ENCODE peak calls at places on chromosomes 13 and 19, in nine cellular contexts. Y is adrenal gland, O is AG04450, N is OCI-LY7, M is lower lobe of right lung, Z is cardiac muscle cell, B is uterus, C is PC-9, A is ovary. E is an unnamed sample. For H3K9me3, the result is how much of the 10 kb centered on the place peaks cover.

GRCh38 chr13:21557995-21558394 is 46.0 kb downstream of the MICU2 start:
- DNase-seq in Y (no peak), O (no peak), N (peak), M (no peak), Z (peak), B (no peak), C (no peak), A (no peak), E (no peak)

GRCh38 chr13:48600374-48601364 is 53.1 kb upstream of the CYSLTR2 start:
- DNase-seq in Y (peak), O (peak), N (no peak), M (no peak), Z (peak), B (no peak), C (no peak), A (no peak), E (no peak)

GRCh38 chr13:42330991-42331390 is 59.0 kb downstream of the AKAP11 start:
- DNase-seq in Y (no peak), O (no peak), N (no peak), M (no peak), Z (no peak), B (no peak), C (no peak), A (no peak), E (no peak)

GRCh38 chr19:42126565-42126964 is 5.7 kb downstream of the POU2F2 start:
- DNase-seq in Y (no peak), O (no peak), N (no peak), M (no peak), Z (no peak), B (no peak), C (no peak), A (no peak), E (no peak)

GRCh38 chr13:74117207-74117705 is 16.9 kb downstream of the KLF12 start:
- DNase-seq in Y (no peak), O (no peak), N (no peak), M (no peak), Z (no peak), B (no peak), C (no peak), A (no peak), E (no peak)

GRCh38 chr13:73171242-73171641 is 112.4 kb downstream of the KLF5 start:
- DNase-seq in Y (no peak), O (no peak), N (no peak), M (no peak), Z (no peak), B (no peak), C (no peak), A (no peak), E (no peak)

GRCh38 chr13:42043676-42044075 is 4.8 kb upstream of the DGKH start:
- DNase-seq in Y (no peak), O (no peak), N (no peak), M (no peak), Z (no peak), B (no peak), C (no peak), A (no peak), E (no peak)

GRCh38 chr13:52103386-52103785 is 25.5 kb downstream of the NEK5 start:
- DNase-seq in Y (no peak), O (no peak), N (no peak), M (no peak), Z (no peak), B (no peak), C (no peak), A (no peak), E (no peak)

GRCh38 chr13:54232700-54233099 is 1204.1 kb downstream of the OLFM4 start:
- DNase-seq in Y (no peak), O (no peak), N (no peak), M (no peak), Z (no peak), B (no peak), C (no peak), A (no peak), E (no peak)

GRCh38 chr13:111361046-111361872 is 40.8 kb downstream of the TEX29 start:
- DNase-seq in Y (no peak), O (no peak), N (no peak), M (no peak), Z (no peak), B (no peak), C (no peak), A (no peak), E (no peak)

GRCh38 chr13:108895220-108895704 is 265.9 kb downstream of the MYO16 start:
- DNase-seq in Y (no peak), O (no peak), N (peak), M (no peak), Z (peak), B (no peak), C (no peak), A (no peak), E (no peak)

GRCh38 chr13:41533676-41534075 is 76.3 kb downstream of the RGCC start:
- DNase-seq in Y (no peak), O (no peak), N (no peak), M (no peak), Z (peak), B (no peak), C (no peak), A (no peak), E (no peak)

GRCh38 chr19:20513179-20513934 is 52.2 kb downstream of the ZNF737 start:
- DNase-seq in Y (no peak), O (no peak), N (no peak), M (no peak), Z (no peak), B (no peak), C (peak), A (no peak), E (no peak)

GRCh38 chr19:46717716-46718143 is 816 bp upstream of the PRKD2 start:
- DNase-seq in Y (no peak), O (no peak), N (peak), M (no peak), Z (no peak), B (no peak), C (no peak), A (no peak), E (no peak)

GRCh38 chr19:13006431-13007281 is 11.4 kb downstream of the NFIX start:
- DNase-seq in Y (no peak), O (no peak), N (no peak), M (no peak), Z (no peak), B (peak), C (no peak), A (peak), E (no peak)

GRCh38 chr13:48506092-48506701 is 26.7 kb downstream of the RCBTB2 start:
- DNase-seq in Y (no peak), O (no peak), N (no peak), M (no peak), Z (no peak), B (no peak), C (no peak), A (no peak), E (no peak)

GRCh38 chr19:5790573-5791520 is at the start of gene DUS3L:
- DNase-seq in Y (peak), O (peak), N (peak), M (peak), Z (peak), B (peak), C (peak), A (peak), E (no peak)

GRCh38 chr19:50534478-50534877 is 20.8 kb upstream of the ASPDH start:
- DNase-seq in Y (no peak), O (no peak), N (no peak), M (no peak), Z (no peak), B (no peak), C (no peak), A (no peak), E (no peak)

GRCh38 chr19:47232422-47233211 is 1.6 kb upstream of the BBC3 start:
- DNase-seq in Y (no peak), O (no peak), N (peak), M (no peak), Z (peak), B (no peak), C (peak), A (no peak), E (no peak)

GRCh38 chr13:113854238-113855011 is 9.5 kb downstream of the GAS6 start:
- DNase-seq in Y (peak), O (no peak), N (no peak), M (peak), Z (peak), B (peak), C (no peak), A (no peak), E (no peak)
- H3K4me3 ChIP-seq in Y (no peak), O (no peak), N (no peak), M (no peak), Z (no peak), B (no peak), C (no peak), A (no peak), E (no peak)

GRCh38 chr19:9151367-9151766 is 11.2 kb downstream of the ZNF317 start:
- DNase-seq in Y (no peak), O (no peak), N (no peak), M (no peak), Z (no peak), B (no peak), C (no peak), A (no peak), E (no peak)

GRCh38 chr19:9146882-9147281 is 6.7 kb downstream of the ZNF317 start:
- DNase-seq in Y (no peak), O (no peak), N (no peak), M (no peak), Z (no peak), B (no peak), C (no peak), A (no peak), E (no peak)

GRCh38 chr19:9150650-9151049 is 10.5 kb downstream of the ZNF317 start:
- DNase-seq in Y (no peak), O (no peak), N (no peak), M (no peak), Z (no peak), B (no peak), C (no peak), A (no peak), E (no peak)

GRCh38 chr19:9149976-9150375 is 9.8 kb downstream of the ZNF317 start:
- DNase-seq in Y (no peak), O (no peak), N (no peak), M (no peak), Z (no peak), B (no peak), C (no peak), A (no peak), E (no peak)

GRCh38 chr19:9148687-9149086 is 8.5 kb downstream of the ZNF317 start:
- DNase-seq in Y (no peak), O (no peak), N (no peak), M (no peak), Z (no peak), B (no peak), C (no peak), A (no peak), E (no peak)
- H3K9me3 ChIP-seq in Y (under half), O (half or more), N (half or more), M (under half), Z (under half), B (under half), C (half or more), A (under half), E (under half)

DNA sequence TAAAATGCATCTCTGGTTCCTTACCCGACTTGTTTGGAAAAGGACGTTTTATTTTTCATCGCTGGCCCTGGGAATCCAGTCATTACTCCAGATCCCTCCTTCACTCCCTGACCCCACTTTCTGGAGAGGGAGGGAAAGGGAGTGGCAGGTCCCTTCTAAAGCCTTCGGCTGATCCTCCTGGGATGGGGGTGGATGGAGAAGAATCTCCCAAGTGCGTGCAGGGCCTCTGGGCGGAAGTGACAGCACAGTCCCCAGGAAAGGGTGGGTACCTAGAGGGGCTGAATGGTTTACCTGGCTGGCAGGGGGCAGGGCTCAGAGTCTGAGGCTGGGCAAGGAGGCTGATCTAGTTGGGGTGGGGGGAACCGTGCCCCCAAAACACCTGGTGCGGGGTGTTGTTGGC is 3.2 kb upstream of the ZNF628 start:
- DNase-seq in Y (peak), O (no peak), N (no peak), M (no peak), Z (no peak), B (no peak), C (peak), A (no peak), E (no peak)
- H3K27ac ChIP-seq in Y (no peak), O (no peak), N (no peak), M (no peak), Z (no peak), B (no peak), C (peak), A (no peak), E (no peak)

GRCh38 chr19:17908244-17908643 is 24.6 kb upstream of the CCDC124 start:
- DNase-seq in Y (no peak), O (no peak), N (no peak), M (no peak), Z (no peak), B (no peak), C (no peak), A (no peak), E (no peak)
- H3K4me3 ChIP-seq in Y (no peak), O (no peak), N (no peak), M (no peak), Z (no peak), B (no peak), C (no peak), A (no peak), E (no peak)